ENCODE peak calls at places on chromosome 19, in five cellular contexts. B, D, E, O and C are unnamed samples.

GRCh38 chr19:43675269-43675879 is 5.4 kb upstream of the PLAUR start:
- DNase-seq in B (peak; percentile 78), D (no peak), E (peak; percentile 23), O (peak; percentile 90), C (peak; percentile 19)

GRCh38 chr19:47742636-47743035 is 2.7 kb upstream of the NOP53 start:
- DNase-seq in B (no peak), D (no peak), E (no peak), O (no peak), C (peak; percentile 56)

GRCh38 chr19:40322271-40322610 is 26.0 kb downstream of the C19orf47 start:
- DNase-seq in B (no peak), D (no peak), E (no peak), O (no peak), C (peak; percentile 6)

GRCh38 chr19:43471091-43471490 is 5.7 kb upstream of the LYPD3 start:
- DNase-seq in B (no peak), D (no peak), E (no peak), O (peak; percentile 51), C (no peak)

GRCh38 chr19:13036366-13036976 is 41.2 kb downstream of the NFIX start:
- DNase-seq in B (peak; percentile 29), D (no peak), E (no peak), O (peak; percentile 84), C (no peak)

GRCh38 chr19:47020992-47021496 is 1.4 kb downstream of the NPAS1 start:
- DNase-seq in B (no peak), D (peak; percentile 62), E (no peak), O (no peak), C (peak; percentile 29)

GRCh38 chr19:50357178-50358100 is 8.0 kb downstream of the NAPSA start:
- DNase-seq in B (peak; percentile 41), D (peak; percentile 83), E (peak; percentile 46), O (peak; percentile 64), C (peak; percentile 50)

GRCh38 chr19:1237027-1237659 is 662 bp downstream of the CBARP start:
- DNase-seq in B (no peak), D (no peak), E (no peak), O (no peak), C (no peak)

GRCh38 chr19:33621811-33622504 is at the start of gene CHST8:
- DNase-seq in B (no peak), D (peak; percentile 82), E (no peak), O (no peak), C (no peak)

GRCh38 chr19:16620584-16620983 is 7.4 kb downstream of the MED26 start:
- DNase-seq in B (no peak), D (no peak), E (no peak), O (no peak), C (no peak)

GRCh38 chr19:50909240-50910070 is 1.7 kb downstream of the KLK4 start:
- DNase-seq in B (no peak), D (peak; percentile 100), E (no peak), O (peak; percentile 79), C (no peak)

GRCh38 chr19:3266792-3267469 is 42.5 kb downstream of the CELF5 start:
- DNase-seq in B (no peak), D (no peak), E (no peak), O (no peak), C (no peak)

GRCh38 chr19:8340341-8341096 is 2.5 kb downstream of the KANK3 start:
- DNase-seq in B (no peak), D (peak; percentile 64), E (peak; percentile 91), O (no peak), C (peak; percentile 49)

GRCh38 chr19:50759886-50760285 is 10.4 kb upstream of the GPR32 start:
- DNase-seq in B (peak; percentile 32), D (no peak), E (peak; percentile 23), O (no peak), C (no peak)

GRCh38 chr19:57812201-57812600 is 2.5 kb downstream of the ZNF552 start:
- DNase-seq in B (no peak), D (no peak), E (no peak), O (no peak), C (peak; percentile 18)

GRCh38 chr19:7191946-7192691 is 102.1 kb downstream of the INSR start:
- DNase-seq in B (no peak), D (no peak), E (no peak), O (no peak), C (no peak)

GRCh38 chr19:46404039-46404883 is 9.1 kb downstream of the CCDC8 start:
- DNase-seq in B (peak; percentile 31), D (peak; percentile 83), E (peak; percentile 63), O (no peak), C (peak; percentile 74)

GRCh38 chr19:51094696-51095279 is 12.1 kb upstream of the KLK14 start:
- DNase-seq in B (no peak), D (peak; percentile 75), E (no peak), O (peak; percentile 38), C (peak; percentile 17)

GRCh38 chr19:5040544-5041167 is 71.7 kb downstream of the KDM4B start:
- DNase-seq in B (no peak), D (no peak), E (no peak), O (no peak), C (no peak)

GRCh38 chr19:15126511-15126910 is 19.3 kb downstream of the SYDE1 start:
- DNase-seq in B (no peak), D (no peak), E (no peak), O (no peak), C (peak; percentile 46)
- H2AFZ ChIP-seq in B (no peak overlapping the region), D (no peak overlapping the region), E (no peak overlapping the region), O (peak overlapping the region; percentile 7), C (no peak overlapping the region)

GRCh38 chr19:38555200-38555599 is 62.6 kb downstream of the MAP4K1 start:
- DNase-seq in B (no peak), D (no peak), E (no peak), O (no peak), C (no peak)

GRCh38 chr19:38556521-38557174 is 61.1 kb downstream of the MAP4K1 start:
- DNase-seq in B (no peak), D (no peak), E (no peak), O (no peak), C (no peak)

GRCh38 chr19:38559428-38560401 is 58.0 kb downstream of the MAP4K1 start:
- DNase-seq in B (no peak), D (no peak), E (no peak), O (no peak), C (no peak)

GRCh38 chr19:38554676-38555141 is 63.0 kb downstream of the MAP4K1 start:
- DNase-seq in B (no peak), D (no peak), E (no peak), O (no peak), C (no peak)

GRCh38 chr19:38557205-38557799 is 60.5 kb downstream of the MAP4K1 start:
- DNase-seq in B (no peak), D (no peak), E (no peak), O (peak; percentile 32), C (no peak)
- H2AFZ ChIP-seq in B (no peak overlapping the region), D (no peak overlapping the region), E (no peak overlapping the region), O (no peak overlapping the region), C (no peak overlapping the region)

GRCh38 chr19:31263317-31263716 is 85.9 kb downstream of the TSHZ3 start:
- DNase-seq in B (no peak), D (peak; percentile 27), E (no peak), O (no peak), C (no peak)

GRCh38 chr19:31262673-31263308 is 86.4 kb downstream of the TSHZ3 start:
- DNase-seq in B (peak; percentile 34), D (peak; percentile 10), E (peak; percentile 40), O (no peak), C (peak; percentile 33)

GRCh38 chr19:31261651-31262331 is 87.4 kb downstream of the TSHZ3 start:
- DNase-seq in B (peak; percentile 38), D (no peak), E (peak; percentile 91), O (no peak), C (peak; percentile 87)

GRCh38 chr19:31260171-31260933 is 88.9 kb downstream of the TSHZ3 start:
- DNase-seq in B (no peak), D (no peak), E (peak; percentile 12), O (no peak), C (no peak)

GRCh38 chr19:31261019-31261595 is 88.1 kb downstream of the TSHZ3 start:
- DNase-seq in B (no peak), D (no peak), E (no peak), O (no peak), C (no peak)
- H2AFZ ChIP-seq in B (peak overlapping the region; percentile 46), D (no peak overlapping the region), E (no peak overlapping the region), O (no peak overlapping the region), C (no peak overlapping the region)

DNA sequence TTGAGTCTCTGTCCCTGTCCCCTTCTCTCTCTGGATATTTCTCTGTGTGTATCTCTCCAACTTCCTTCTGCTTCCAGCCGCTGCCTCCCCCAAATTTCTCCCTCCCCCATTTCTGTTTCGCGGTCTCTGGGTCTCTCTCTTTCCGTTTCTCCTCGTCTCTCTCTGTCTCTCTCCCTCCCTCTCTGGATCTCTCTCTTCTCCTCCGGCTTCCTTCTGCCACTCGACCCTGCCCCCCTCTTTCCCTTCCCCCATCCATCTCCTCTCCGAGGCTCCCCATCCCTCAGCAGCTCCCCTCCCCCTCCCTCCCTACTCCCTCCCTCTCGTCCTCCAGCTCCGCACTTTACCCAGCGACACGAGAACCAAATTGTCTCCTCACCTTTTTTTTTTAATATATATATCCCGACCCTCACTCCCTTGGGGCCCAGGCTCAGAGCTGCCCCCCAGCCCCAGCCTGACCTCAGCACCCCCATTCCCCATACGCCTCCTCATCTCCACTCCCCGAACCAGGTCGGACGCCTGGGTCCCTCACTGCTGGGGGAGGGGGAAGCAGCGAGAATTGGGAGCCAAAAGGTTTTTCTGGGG is 3.5 kb upstream of the CACNG8 start:
- DNase-seq in B (no peak), D (peak; percentile 65), E (no peak), O (no peak), C (no peak)
- H2AFZ ChIP-seq in B (no peak overlapping the region), D (no peak overlapping the region), E (no peak overlapping the region), O (no peak overlapping the region), C (no peak overlapping the region)

GRCh38 chr19:19460761-19461265 is 54.5 kb downstream of the TSSK6 start:
- DNase-seq in B (peak; percentile 30), D (peak; percentile 59), E (no peak), O (no peak), C (peak; percentile 57)
- H2AFZ ChIP-seq in B (peak overlapping the region; percentile 83), D (no peak overlapping the region), E (no peak overlapping the region), O (no peak overlapping the region), C (no peak overlapping the region)